ENCODE peak calls at places on chromosomes 6 and 20, in six cellular contexts. R, E, V, D, Z and B are unnamed samples.

GRCh38 chr6:57284056-57284455 is 33.4 kb upstream of the PRIM2 start:
- DNase-seq in R (no peak), E (no peak), V (no peak), D (no peak), Z (no peak), B (no peak)

GRCh38 chr6:46376562-46376969 is 114.7 kb downstream of the RCAN2 start:
- DNase-seq in R (no peak), E (no peak), V (no peak), D (no peak), Z (no peak), B (no peak)

GRCh38 chr20:62365814-62366369 is 1.2 kb downstream of the LAMA5 start:
- DNase-seq in R (no peak), E (no peak), V (peak; percentile 74), D (no peak), Z (peak; percentile 14), B (no peak)

GRCh38 chr6:12233693-12234551 is 56.2 kb upstream of the EDN1 start:
- DNase-seq in R (peak; percentile 80), E (no peak), V (peak; percentile 77), D (peak; percentile 78), Z (no peak), B (peak; percentile 79)

GRCh38 chr6:33908025-33908424 is 104.2 kb upstream of the MLN start:
- DNase-seq in R (no peak), E (no peak), V (no peak), D (no peak), Z (no peak), B (no peak)

GRCh38 chr6:109456710-109457595 is 1.4 kb upstream of the MICAL1 start:
- DNase-seq in R (no peak), E (no peak), V (peak; percentile 12), D (peak; percentile 54), Z (no peak), B (no peak)

GRCh38 chr6:167130712-167131684 is 8.1 kb downstream of the CCR6 start:
- DNase-seq in R (no peak), E (no peak), V (peak; percentile 37), D (no peak), Z (no peak), B (no peak)

GRCh38 chr6:144595266-144595665 is 310.1 kb downstream of the UTRN start:
- DNase-seq in R (peak; percentile 88), E (no peak), V (no peak), D (no peak), Z (no peak), B (peak; percentile 45)

GRCh38 chr6:87772597-87773530 is 70.8 kb upstream of the AKIRIN2 start:
- DNase-seq in R (no peak), E (no peak), V (no peak), D (no peak), Z (no peak), B (no peak)

GRCh38 chr6:144131248-144131709 is 19.0 kb upstream of the STX11 start:
- DNase-seq in R (peak; percentile 9), E (no peak), V (peak; percentile 94), D (no peak), Z (no peak), B (peak; percentile 34)